ENCODE peak calls at places on chromosomes 4 and X, in nine cellular contexts. X, C, Y, O, T, H, E, K and G are unnamed samples.

GRCh38 chr4:122879001-122879400 is 43.4 kb downstream of the NUDT6 start:
- DNase-seq in X (no peak), C (no peak), Y (no peak), O (no peak), T (no peak), H (no peak), E (no peak), K (no peak), G (no peak)

GRCh38 chr4:129583868-129584267 is 487.9 kb downstream of the C4orf33 start:
- DNase-seq in X (no peak), C (peak), Y (no peak), O (no peak), T (no peak), H (peak), E (no peak), K (no peak), G (no peak)

GRCh38 chr4:127708985-127709384 is 21.2 kb upstream of the SLC25A31 start:
- DNase-seq in X (peak), C (no peak), Y (no peak), O (peak), T (no peak), H (no peak), E (no peak), K (peak), G (no peak)

GRCh38 chr4:1904042-1904441 is 32.8 kb downstream of the NSD2 start:
- DNase-seq in X (no peak), C (no peak), Y (no peak), O (no peak), T (no peak), H (no peak), E (no peak), K (no peak), G (no peak)

GRCh38 chr4:17912011-17912410 is 101.2 kb downstream of the NCAPG start:
- DNase-seq in X (no peak), C (no peak), Y (no peak), O (no peak), T (no peak), H (peak), E (no peak), K (no peak), G (no peak)

GRCh38 chrX:150507251-150507856 is 61.1 kb upstream of the MTM1 start:
- DNase-seq in X (no peak), C (peak), Y (no peak), O (no peak), T (no peak), H (no peak), E (no peak), K (peak), G (peak)

GRCh38 chrX:148661035-148661434 is 160.6 kb downstream of the AFF2 start:
- DNase-seq in X (no peak), C (no peak), Y (no peak), O (no peak), T (no peak), H (no peak), E (no peak), K (no peak), G (no peak)

GRCh38 chr4:185384877-185385465 is 10.8 kb downstream of the LRP2BP start:
- DNase-seq in X (no peak), C (no peak), Y (no peak), O (no peak), T (no peak), H (no peak), E (no peak), K (no peak), G (no peak)

GRCh38 chr4:12852338-12853307 is 631.5 kb downstream of the RAB28 start:
- DNase-seq in X (no peak), C (no peak), Y (no peak), O (peak), T (no peak), H (no peak), E (no peak), K (no peak), G (no peak)

GRCh38 chr4:43331226-43332078 is 438.9 kb downstream of the GRXCR1 start:
- DNase-seq in X (no peak), C (no peak), Y (no peak), O (no peak), T (no peak), H (no peak), E (no peak), K (no peak), G (no peak)

GRCh38 chr4:2981256-2981804 is 18.0 kb downstream of the GRK4 start:
- DNase-seq in X (no peak), C (no peak), Y (peak), O (no peak), T (no peak), H (no peak), E (no peak), K (no peak), G (no peak)

GRCh38 chr4:51831133-51831532 is 11.8 kb upstream of the DCUN1D4 start:
- DNase-seq in X (peak), C (peak), Y (peak), O (peak), T (peak), H (peak), E (peak), K (peak), G (peak)

GRCh38 chr4:138307319-138307718 is 65.2 kb upstream of the SLC7A11 start:
- DNase-seq in X (no peak), C (no peak), Y (no peak), O (no peak), T (no peak), H (no peak), E (no peak), K (no peak), G (no peak)

GRCh38 chr4:5365071-5366008 is 314.1 kb downstream of the STK32B start:
- DNase-seq in X (peak), C (no peak), Y (peak), O (no peak), T (no peak), H (no peak), E (no peak), K (no peak), G (no peak)